ENCODE peak calls at places on chromosomes 4 and X, in five cellular contexts. U, R, F, C and O are unnamed samples.

GRCh38 chr4:139560396-139561084 is 4.5 kb upstream of the SETD7 start:
- DNase-seq in U (no peak), R (no peak), F (peak; percentile 35), C (no peak), O (no peak)

GRCh38 chr4:185183622-185184281 is 20.0 kb downstream of the CFAP97 start:
- DNase-seq in U (peak; percentile 74), R (no peak), F (peak; percentile 90), C (peak; percentile 96), O (no peak)

GRCh38 chr4:80831383-80832361 is 198.8 kb upstream of the BMP3 start:
- DNase-seq in U (no peak), R (peak; percentile 15), F (no peak), C (peak; percentile 43), O (no peak)

GRCh38 chr4:98469776-98470175 is 188.6 kb downstream of the TSPAN5 start:
- DNase-seq in U (no peak), R (no peak), F (no peak), C (no peak), O (no peak)

GRCh38 chr4:72084587-72085011 is 52.8 kb downstream of the NPFFR2 start:
- DNase-seq in U (no peak), R (no peak), F (no peak), C (no peak), O (peak; percentile 3)

GRCh38 chr4:38452009-38452408 is 212.0 kb upstream of the KLF3 start:
- DNase-seq in U (no peak), R (no peak), F (no peak), C (no peak), O (no peak)

GRCh38 chr4:3688018-3688998 is 77.9 kb upstream of the ADRA2C start:
- DNase-seq in U (no peak), R (no peak), F (peak; percentile 4), C (no peak), O (no peak)

GRCh38 chr4:141028024-141028529 is 105.2 kb downstream of the RNF150 start:
- DNase-seq in U (no peak), R (peak; percentile 90), F (no peak), C (peak; percentile 90), O (no peak)

GRCh38 chrX:14872851-14873675 is at the start of the genes FANCB and MOSPD2:
- DNase-seq in U (peak; percentile 78), R (peak; percentile 74), F (peak; percentile 95), C (peak; percentile 96), O (peak; percentile 46)

DNA sequence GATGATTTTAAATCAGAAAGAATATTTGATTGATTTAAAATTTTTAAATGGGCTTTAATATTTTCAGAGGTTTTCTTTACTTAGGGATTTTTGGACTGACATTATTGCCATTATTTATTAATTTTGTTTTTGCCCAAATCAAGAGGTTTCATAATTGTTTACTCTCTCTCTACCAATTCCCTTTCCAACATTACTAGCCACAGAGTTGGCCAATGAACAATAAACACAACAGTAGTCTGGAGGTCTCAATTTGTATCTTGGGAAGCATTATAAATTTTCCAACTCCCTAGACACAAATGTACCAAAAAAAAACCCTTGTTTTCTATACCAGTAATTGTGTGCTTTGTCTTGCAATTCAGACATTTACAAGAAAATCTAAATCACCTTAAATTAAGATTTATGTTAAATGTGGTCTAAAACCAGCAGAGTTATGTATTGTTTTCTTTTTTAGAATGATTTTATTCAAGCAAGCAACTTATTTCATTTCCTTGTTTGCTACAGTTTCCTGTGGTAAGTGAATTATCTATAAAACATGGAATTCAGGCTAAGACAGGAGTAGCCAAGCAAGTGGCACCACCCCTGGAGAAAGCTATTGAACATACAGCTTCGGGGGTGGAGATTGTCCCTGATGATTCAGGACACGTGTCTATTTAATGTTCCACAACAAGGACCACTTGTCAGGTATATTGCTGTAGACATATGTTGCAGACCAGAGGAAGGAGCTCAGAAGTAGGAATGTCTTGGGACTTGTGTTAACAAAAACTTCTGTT is 622 bp downstream of the KLKB1 start:
- DNase-seq in U (no peak), R (no peak), F (no peak), C (no peak), O (peak; percentile 16)
- H3K4me3 ChIP-seq in U (no peak overlapping the region), R (no peak overlapping the region), F (no peak overlapping the region), C (peak overlapping the region; percentile 25), O (peak overlapping the region; percentile 39)

GRCh38 chrX:24833695-24834094 is 140.0 kb downstream of the POLA1 start:
- DNase-seq in U (no peak), R (no peak), F (no peak), C (no peak), O (no peak)

GRCh38 chrX:24837966-24838365 is 144.2 kb downstream of the POLA1 start:
- DNase-seq in U (no peak), R (no peak), F (no peak), C (no peak), O (no peak)

GRCh38 chrX:24839331-24839730 is 145.6 kb downstream of the POLA1 start:
- DNase-seq in U (no peak), R (no peak), F (no peak), C (no peak), O (no peak)

GRCh38 chrX:24842486-24842885 is 148.8 kb downstream of the POLA1 start:
- DNase-seq in U (no peak), R (no peak), F (no peak), C (peak; percentile 12), O (no peak)

GRCh38 chrX:24838624-24839023 is 144.9 kb downstream of the POLA1 start:
- DNase-seq in U (no peak), R (no peak), F (peak; percentile 17), C (peak; percentile 46), O (no peak)
- TF ChIP-seq CTCF in U (peak; percentile 44), R (no peak), F (peak; percentile 42), C (no peak), O (peak; percentile 46)

GRCh38 chr4:16268290-16268689 is 42.0 kb upstream of the TAPT1 start:
- DNase-seq in U (no peak), R (no peak), F (no peak), C (no peak), O (no peak)

GRCh38 chr4:16267639-16268038 is 41.4 kb upstream of the TAPT1 start:
- DNase-seq in U (no peak), R (no peak), F (no peak), C (no peak), O (no peak)

GRCh38 chr4:16265820-16266219 is 39.5 kb upstream of the TAPT1 start:
- DNase-seq in U (no peak), R (no peak), F (no peak), C (no peak), O (no peak)

GRCh38 chr4:16270654-16271328 is 44.5 kb upstream of the TAPT1 start:
- DNase-seq in U (no peak), R (no peak), F (peak; percentile 22), C (peak; percentile 8), O (no peak)

DNA sequence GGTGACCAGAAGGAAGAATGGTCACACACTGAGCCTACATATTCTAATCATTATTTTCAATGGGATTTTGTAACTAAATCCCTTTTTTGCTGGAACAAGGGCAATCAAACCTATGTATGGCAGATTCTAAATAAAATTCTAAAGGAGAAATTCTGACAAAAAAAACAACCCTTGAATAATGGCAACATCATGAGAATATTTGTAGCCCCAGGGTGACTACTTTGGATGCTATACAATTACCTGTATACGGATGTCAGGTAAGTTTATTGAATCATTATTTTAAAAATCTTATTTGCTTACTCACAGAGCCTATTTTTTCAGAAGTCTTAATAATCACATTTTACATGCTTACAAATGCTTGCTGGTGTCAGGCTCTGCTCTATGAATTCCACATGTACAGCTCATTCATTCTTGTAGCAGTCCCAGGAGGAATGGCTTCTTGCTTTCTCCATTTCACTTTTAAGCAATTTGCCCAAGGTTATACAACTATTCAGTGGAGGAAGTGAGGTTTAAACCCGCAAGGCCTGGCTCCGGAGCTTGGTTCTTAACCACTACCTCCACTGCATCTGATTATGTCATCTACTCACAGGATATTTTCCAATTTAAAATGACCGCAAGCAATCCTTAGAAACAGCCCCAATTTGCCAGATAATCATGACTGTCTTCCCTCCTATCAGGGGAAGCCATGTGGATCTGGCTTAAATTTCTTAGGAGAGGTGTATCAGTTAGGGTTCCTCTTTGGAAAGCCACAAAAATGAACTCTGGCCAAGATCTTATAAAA is 43.7 kb upstream of the TAPT1 start:
- DNase-seq in U (no peak), R (peak; percentile 92), F (no peak), C (peak; percentile 79), O (no peak)
- H3K4me3 ChIP-seq in U (no peak overlapping the region), R (no peak overlapping the region), F (no peak overlapping the region), C (no peak overlapping the region), O (no peak overlapping the region)

GRCh38 chrX:41097326-41097725 is 12.1 kb downstream of the USP9X start:
- DNase-seq in U (no peak), R (no peak), F (no peak), C (no peak), O (no peak)
- TF ChIP-seq CTCF in U (no peak), R (no peak), F (no peak), C (no peak), O (no peak)

GRCh38 chrX:17736856-17737706 is at the start of gene SCML1:
- DNase-seq in U (peak; percentile 49), R (peak; percentile 88), F (peak; percentile 97), C (peak; percentile 97), O (peak; percentile 69)

GRCh38 chrX:17737707-17738001 is 361 bp downstream of the SCML1 start:
- DNase-seq in U (no peak), R (no peak), F (no peak), C (no peak), O (no peak)

GRCh38 chrX:17738002-17738713 is 865 bp downstream of the SCML1 start:
- DNase-seq in U (no peak), R (no peak), F (peak; percentile 55), C (peak; percentile 50), O (no peak)

GRCh38 chrX:17740137-17741122 is 3.1 kb downstream of the SCML1 start:
- DNase-seq in U (no peak), R (no peak), F (no peak), C (no peak), O (no peak)

DNA sequence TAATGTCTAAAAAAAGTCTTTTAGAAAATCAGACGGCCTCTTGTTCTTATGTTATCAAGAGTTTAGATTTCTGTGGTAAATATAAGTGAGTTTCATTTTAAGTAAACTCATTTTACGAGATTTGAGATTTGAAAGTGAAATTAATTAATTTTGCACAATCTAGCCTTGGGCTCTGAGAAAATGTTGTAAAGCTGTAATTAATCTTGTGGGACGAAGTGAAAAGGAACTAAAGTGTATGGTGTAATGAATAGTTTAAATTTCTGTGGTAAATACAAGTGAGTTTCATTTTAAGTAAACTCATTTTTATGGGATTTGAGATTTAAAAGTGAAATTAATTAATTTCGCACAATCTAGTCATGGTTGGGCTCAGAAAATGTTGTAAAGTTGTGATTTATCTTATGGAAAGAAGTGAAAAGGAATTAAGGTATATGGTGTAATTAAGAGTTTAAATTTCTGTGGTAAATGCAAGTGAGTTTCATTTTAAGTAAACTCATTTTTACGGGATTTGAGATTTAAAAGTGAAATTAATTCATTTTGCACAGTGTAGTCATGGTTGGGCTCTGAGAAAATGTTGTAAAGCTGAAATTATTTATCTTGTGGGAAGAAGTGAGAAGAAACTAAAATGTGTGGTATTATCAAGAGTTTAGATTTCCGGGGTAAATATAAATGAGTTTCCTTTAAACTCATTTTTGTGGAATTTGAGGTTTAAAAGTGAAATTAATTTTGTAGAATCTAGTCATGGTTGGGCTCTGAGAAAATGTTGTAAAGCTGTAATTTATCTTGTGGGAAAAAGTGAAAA is 1.6 kb downstream of the SCML1 start:
- DNase-seq in U (no peak), R (no peak), F (no peak), C (no peak), O (no peak)
- H3K4me3 ChIP-seq in U (no peak overlapping the region), R (peak overlapping the region; percentile 71), F (peak overlapping the region; percentile 61), C (peak overlapping the region; percentile 82), O (peak overlapping the region; percentile 78)